ENCODE peak calls at places on chromosomes 4 and X, in four cellular contexts. W is uterus, K is H1, G is right lobe of liver. T is an unnamed sample.

GRCh38 chrX:3026074-3026588 is 15.1 kb upstream of the ARSF start:
- DNase-seq in W (no peak), K (no peak), G (no peak), T (no peak)

GRCh38 chrX:21745756-21746155 is 12.2 kb downstream of the SMPX start:
- DNase-seq in W (no peak), K (no peak), G (peak; percentile 42), T (peak; percentile 36)

GRCh38 chr4:25551608-25552007 is 104.0 kb upstream of the SLC34A2 start:
- DNase-seq in W (no peak), K (no peak), G (no peak), T (peak; percentile 59)

GRCh38 chr4:109411964-109412363 is 21.7 kb upstream of the SEC24B start:
- DNase-seq in W (no peak), K (no peak), G (no peak), T (peak; percentile 49)

GRCh38 chr4:137794779-137795178 is 262.5 kb upstream of the PCDH18 start:
- DNase-seq in W (no peak), K (no peak), G (no peak), T (no peak)

GRCh38 chr4:52868138-52868537 is 6.0 kb downstream of the RASL11B start:
- DNase-seq in W (peak; percentile 35), K (no peak), G (no peak), T (no peak)

GRCh38 chrX:68652327-68652930 is 5.0 kb downstream of the STARD8 start:
- DNase-seq in W (no peak), K (no peak), G (no peak), T (no peak)

GRCh38 chr4:46931981-46932380 is 22.9 kb upstream of the COX7B2 start:
- DNase-seq in W (no peak), K (no peak), G (no peak), T (no peak)

GRCh38 chrX:34379891-34380290 is 247.8 kb upstream of the FAM47A start:
- DNase-seq in W (no peak), K (no peak), G (no peak), T (no peak)

GRCh38 chr4:125979868-125980412 is 665.2 kb downstream of the FAT4 start:
- DNase-seq in W (no peak), K (no peak), G (no peak), T (no peak)

GRCh38 chr4:26321326-26322276 is 787 bp downstream of the RBPJ start:
- DNase-seq in W (peak; percentile 31), K (peak; percentile 66), G (peak; percentile 55), T (no peak)

GRCh38 chr4:110059556-110060191 is 138.7 kb downstream of the ELOVL6 start:
- DNase-seq in W (no peak), K (no peak), G (no peak), T (no peak)

GRCh38 chrX:49192722-49193328 is 6.7 kb upstream of the PRICKLE3 start:
- DNase-seq in W (no peak), K (no peak), G (no peak), T (no peak)

GRCh38 chr4:41882622-41883347 is 52.4 kb upstream of the TMEM33 start:
- DNase-seq in W (no peak), K (peak; percentile 67), G (no peak), T (peak; percentile 42)

GRCh38 chrX:46758163-46758955 is 559 bp downstream of the SLC9A7 start:
- DNase-seq in W (no peak), K (peak; percentile 48), G (peak; percentile 42), T (no peak)

GRCh38 chr4:150379454-150379853 is 202.5 kb upstream of the MAB21L2 start:
- DNase-seq in W (no peak), K (no peak), G (no peak), T (no peak)

GRCh38 chrX:1649623-1650022 is 34.8 kb downstream of the ASMT start:
- DNase-seq in W (no peak), K (peak; percentile 54), G (no peak), T (no peak)

GRCh38 chrX:50049228-50049627 is 126.8 kb downstream of the CLCN5 start:
- DNase-seq in W (no peak), K (no peak), G (no peak), T (no peak)

GRCh38 chr4:16016536-16016935 is 53.6 kb upstream of the FGFBP2 start:
- DNase-seq in W (no peak), K (no peak), G (no peak), T (no peak)

GRCh38 chrX:37786666-37787337 is 6.9 kb downstream of the CYBB start:
- DNase-seq in W (no peak), K (no peak), G (no peak), T (no peak)
- TF ChIP-seq POLR2A in W (no peak), K (no peak), G (no peak), T (no peak)

GRCh38 chr4:72418458-72418857 is 150.6 kb downstream of the ADAMTS3 start:
- DNase-seq in W (peak; percentile 26), K (no peak), G (peak; percentile 56), T (no peak)
- H3K4me1 ChIP-seq in W (no peaks in the 10 kb centered on the region), K (no peaks in the 10 kb centered on the region), G (no peaks in the 10 kb centered on the region), T (no peaks in the 10 kb centered on the region)

GRCh38 chrX:133994576-133994975 is 9.2 kb upstream of the GPC3 start:
- DNase-seq in W (no peak), K (no peak), G (peak; percentile 55), T (no peak)

GRCh38 chrX:133995759-133996158 is 10.4 kb upstream of the GPC3 start:
- DNase-seq in W (no peak), K (no peak), G (no peak), T (no peak)

GRCh38 chrX:134000260-134001245 is 15.2 kb upstream of the GPC3 start:
- DNase-seq in W (no peak), K (no peak), G (no peak), T (no peak)

GRCh38 chrX:134002921-134003615 is 17.7 kb upstream of the GPC3 start:
- DNase-seq in W (no peak), K (no peak), G (no peak), T (no peak)

GRCh38 chrX:133999013-133999705 is 13.8 kb upstream of the GPC3 start:
- DNase-seq in W (peak; percentile 59), K (no peak), G (no peak), T (no peak)
- H3K27ac ChIP-seq in W (peak overlapping the region; percentile 71), K (no peak overlapping the region), G (no peak overlapping the region), T (peak overlapping the region; percentile 34)

GRCh38 chr4:158812543-158812942 is 43.7 kb downstream of the FNIP2 start:
- DNase-seq in W (no peak), K (no peak), G (no peak), T (no peak)

GRCh38 chr4:158811216-158811540 is 42.4 kb downstream of the FNIP2 start:
- DNase-seq in W (no peak), K (no peak), G (no peak), T (no peak)

GRCh38 chr4:158812133-158812532 is 43.3 kb downstream of the FNIP2 start:
- DNase-seq in W (no peak), K (no peak), G (no peak), T (no peak)

GRCh38 chr4:158810487-158811215 is 41.8 kb downstream of the FNIP2 start:
- DNase-seq in W (peak; percentile 76), K (no peak), G (no peak), T (peak; percentile 58)

GRCh38 chr4:158811704-158812103 is 42.9 kb downstream of the FNIP2 start:
- DNase-seq in W (no peak), K (no peak), G (no peak), T (peak; percentile 50)
- TF ChIP-seq POLR2A in W (no peak), K (no peak), G (no peak), T (no peak)

DNA sequence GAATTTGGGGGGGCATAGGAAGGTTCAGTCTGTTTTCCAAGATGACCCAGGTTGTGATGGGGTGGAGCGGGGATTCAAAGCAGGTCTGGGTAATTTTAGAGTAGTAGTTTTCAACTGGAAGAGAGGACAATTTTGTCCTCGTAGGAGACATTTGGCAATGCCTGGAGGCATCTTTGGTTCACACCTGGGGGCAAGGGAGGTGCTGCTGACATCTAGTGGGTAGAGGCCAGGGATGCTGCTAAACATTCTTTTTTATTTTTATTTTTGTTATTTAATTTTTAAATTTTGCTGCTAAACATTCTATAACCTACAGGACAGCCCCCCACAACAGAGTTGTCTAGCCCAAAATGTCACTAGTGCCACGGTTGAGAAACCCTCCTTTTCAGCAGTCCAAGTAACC is 1.9 kb downstream of the RAB9A start:
- DNase-seq in W (no peak), K (no peak), G (no peak), T (no peak)
- H3K4me1 ChIP-seq in W (no peaks in the 10 kb centered on the region), K (peaks cover 3% of the 10 kb centered on the region), G (peaks cover 11% of the 10 kb centered on the region), T (peaks cover 34% of the 10 kb centered on the region)

DNA sequence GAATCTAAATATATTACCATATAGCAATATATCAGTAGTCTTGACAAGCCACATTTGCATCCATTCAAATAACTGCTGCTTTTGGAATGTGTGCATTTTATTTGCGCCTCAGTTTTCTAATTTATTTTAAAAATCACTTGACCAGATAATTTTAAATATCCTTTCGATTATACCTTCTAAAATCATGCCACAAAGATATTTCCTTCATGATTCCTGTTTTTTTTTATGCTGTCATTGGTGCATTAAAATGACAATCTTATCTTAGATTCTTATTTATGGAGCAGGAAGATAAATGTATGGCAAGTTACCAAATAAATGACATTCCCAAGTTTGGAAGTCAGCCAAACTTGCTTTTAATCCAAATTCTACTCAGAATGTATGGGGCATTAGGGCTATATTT is 232.1 kb upstream of the NEIL3 start:
- DNase-seq in W (no peak), K (no peak), G (no peak), T (no peak)
- H3K27ac ChIP-seq in W (no peak overlapping the region), K (no peak overlapping the region), G (no peak overlapping the region), T (no peak overlapping the region)

DNA sequence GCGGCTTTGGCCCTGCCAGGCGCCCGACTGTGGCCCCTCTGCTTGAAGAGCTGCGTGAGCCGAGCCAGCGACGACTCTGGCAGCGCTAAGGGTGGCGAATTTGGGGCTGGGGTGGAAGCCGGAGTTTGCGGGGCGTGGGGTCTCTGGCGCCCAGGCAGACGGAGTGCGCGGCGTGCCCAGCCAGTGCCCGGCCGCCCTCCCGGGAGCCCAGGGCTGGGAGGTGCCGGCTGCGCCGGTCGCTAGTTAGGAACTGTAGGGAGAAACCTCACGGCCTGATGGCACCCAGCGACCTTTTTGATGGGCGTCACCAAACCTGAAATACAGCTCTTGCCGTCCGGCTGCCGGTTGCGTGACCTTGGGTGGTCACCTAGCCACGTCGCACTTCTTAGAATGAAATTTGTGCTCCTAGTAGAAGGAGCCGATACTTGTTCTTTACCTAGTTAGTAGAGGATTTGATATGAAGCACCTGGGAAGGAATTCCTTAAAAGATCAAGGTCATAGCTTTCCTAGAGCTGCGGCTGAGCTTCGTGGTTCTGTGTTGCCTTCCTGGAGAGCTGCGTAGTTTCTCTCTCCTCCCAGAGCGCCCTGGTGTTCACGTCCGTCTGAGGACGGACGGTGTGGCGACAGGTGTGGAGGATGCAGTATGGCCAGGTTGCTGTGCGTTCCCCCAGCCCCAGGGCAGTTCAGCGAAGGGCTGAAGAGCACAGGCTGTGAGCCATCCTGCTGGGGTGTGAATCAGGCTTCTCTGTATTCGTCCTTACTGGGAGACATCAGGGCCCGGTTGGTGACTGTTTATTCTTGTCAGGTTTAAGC is 680 bp downstream of the MAEA start:
- DNase-seq in W (no peak), K (no peak), G (peak; percentile 50), T (peak; percentile 64)
- TF ChIP-seq POLR2A in W (no peak), K (no peak), G (no peak), T (no peak)

GRCh38 chr4:71828450-71828849 is 44.6 kb upstream of the GC start:
- DNase-seq in W (no peak), K (no peak), G (no peak), T (no peak)
- H3K4me1 ChIP-seq in W (no peaks in the 10 kb centered on the region), K (peaks cover 27% of the 10 kb centered on the region), G (no peaks in the 10 kb centered on the region), T (no peaks in the 10 kb centered on the region)

DNA sequence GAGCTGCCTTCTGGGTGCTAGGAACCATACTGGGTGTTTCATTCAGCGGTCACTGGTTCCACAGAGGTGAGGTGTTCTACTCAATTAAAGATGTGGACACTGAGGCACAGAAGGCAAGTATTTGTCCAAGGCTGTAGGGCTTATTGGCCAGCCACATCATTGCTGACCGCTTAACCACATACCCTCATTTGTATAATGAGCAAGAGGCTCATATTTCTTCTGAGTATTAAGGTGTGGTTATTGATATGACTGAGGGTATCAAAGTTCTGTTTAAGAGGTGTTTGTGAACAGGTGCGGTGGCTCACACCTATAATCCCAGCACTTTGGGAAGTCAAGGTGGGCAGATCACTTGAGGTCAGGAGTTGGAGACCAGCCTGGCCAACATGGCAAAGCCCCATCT is 14.3 kb downstream of the RNF4 start:
- DNase-seq in W (no peak), K (no peak), G (no peak), T (no peak)
- H3K27ac ChIP-seq in W (peak overlapping the region; percentile 3), K (no peak overlapping the region), G (peak overlapping the region; percentile 12), T (peak overlapping the region; percentile 57)